ENCODE peak calls at places on chromosomes 16 and 17, in nine cellular contexts. X is fibroblast of mammary gland; W is SHP77; V is stimulated activated CD4-positive, alpha-beta T cell treated with anti-CD3 and anti-CD28 coated beads, Interleukin-2, amount 100 ng/mL, for 24 hours; Z is HTR-8/SVneo; A is transverse colon; L is H9; S is SK-N-MC; H is NCI-H345. U is an unnamed sample.

GRCh38 chr17:16915752-16916556 is 56.0 kb downstream of the TNFRSF13B start:
- DNase-seq in L (peak; percentile 93), Z (peak; percentile 77), V (peak; percentile 61), W (peak; percentile 98), H (peak; percentile 44), A (peak; percentile 83), S (no peak), X (peak; percentile 44), U (no peak)

GRCh38 chr17:17702821-17703607 is 21.8 kb downstream of the RAI1 start:
- DNase-seq in H (no peak), S (no peak), Z (no peak), X (peak; percentile 61), A (no peak), V (no peak), L (peak; percentile 90), W (peak; percentile 31), U (no peak)

GRCh38 chr16:89695086-89695874 is 6.2 kb downstream of the SPATA2L start:
- DNase-seq in L (no peak), W (no peak), H (no peak), S (no peak), Z (no peak), A (no peak), X (no peak), V (no peak), U (no peak)

GRCh38 chr17:20008242-20009051 is 712 bp upstream of the SPECC1 start:
- DNase-seq in L (peak; percentile 79), X (peak; percentile 15), W (peak; percentile 66), H (peak; percentile 42), A (peak; percentile 28), Z (no peak), S (no peak), V (peak; percentile 22), U (no peak)

GRCh38 chr16:87575027-87575804 is 27.1 kb upstream of the JPH3 start:
- DNase-seq in Z (no peak), X (no peak), L (peak; percentile 87), H (no peak), S (no peak), V (no peak), W (no peak), A (no peak), U (no peak)

GRCh38 chr17:43906951-43907424 is 348 bp downstream of the MPP2 start:
- DNase-seq in V (no peak), S (no peak), L (peak; percentile 53), A (no peak), H (no peak), Z (no peak), X (no peak), W (no peak), U (no peak)

GRCh38 chr17:27531469-27531948 is 75.3 kb downstream of the KSR1 start:
- DNase-seq in H (no peak), W (peak; percentile 26), V (no peak), S (no peak), A (no peak), Z (no peak), L (no peak), X (no peak), U (no peak)

GRCh38 chr16:12833939-12834338 is 30.3 kb upstream of the CPPED1 start:
- DNase-seq in Z (peak; percentile 22), A (no peak), V (no peak), W (peak; percentile 73), S (no peak), H (no peak), L (peak; percentile 66), X (no peak), U (peak; percentile 51)

GRCh38 chr16:790086-790485 is 1.7 kb downstream of the CHTF18 start:
- DNase-seq in L (no peak), Z (no peak), S (no peak), V (no peak), W (no peak), H (no peak), X (no peak), A (no peak), U (no peak)

GRCh38 chr17:50596191-50597037 is 35.9 kb downstream of the CACNA1G start:
- DNase-seq in W (no peak), Z (no peak), H (no peak), X (no peak), L (peak; percentile 92), S (no peak), A (peak; percentile 21), V (peak; percentile 10), U (no peak)

GRCh38 chr16:27718767-27719445 is 169.0 kb downstream of the KATNIP start:
- DNase-seq in H (no peak), A (no peak), Z (no peak), W (no peak), X (no peak), V (no peak), L (no peak), S (no peak), U (no peak)

GRCh38 chr17:77089118-77089477 is 51.7 kb upstream of the SEC14L1 start:
- DNase-seq in Z (no peak), A (no peak), L (no peak), H (no peak), S (no peak), X (no peak), W (no peak), V (no peak), U (no peak)

GRCh38 chr17:63117431-63117830 is 151.4 kb downstream of the TANC2 start:
- DNase-seq in S (no peak), X (no peak), W (no peak), H (no peak), V (no peak), A (no peak), Z (no peak), L (no peak), U (no peak)

GRCh38 chr16:35352431-35352830 is 1893.0 kb downstream of the TP53TG3F start:
- DNase-seq in W (no peak), S (no peak), X (no peak), H (no peak), V (no peak), L (no peak), Z (no peak), A (no peak), U (no peak)

GRCh38 chr17:1294157-1294717 is 14.8 kb downstream of the TRARG1 start:
- DNase-seq in A (peak; percentile 52), H (no peak), V (peak; percentile 47), X (no peak), W (no peak), S (no peak), L (no peak), Z (no peak), U (no peak)

GRCh38 chr16:79429276-79430128 is 171.0 kb downstream of the MAF start:
- DNase-seq in A (peak; percentile 11), S (no peak), W (no peak), V (no peak), H (no peak), L (no peak), X (no peak), Z (no peak), U (no peak)

GRCh38 chr17:37400505-37400904 is 6.1 kb downstream of the ACACA start:
- DNase-seq in L (no peak), H (no peak), S (no peak), V (no peak), A (no peak), X (no peak), W (no peak), Z (no peak), U (no peak)